ENCODE peak calls at places on chromosomes 13 and 19, in ten cellular contexts. T, V, Y, H, A, P, J, R, C and E are unnamed samples.
A peak's percentile ranks its signal among the peaks of the same experiment; 100 is the strongest.

GRCh38 chr19:33376931-33377557 is 3.5 kb downstream of the CEBPG start:
- DNase-seq in T (no peak), V (no peak), Y (peak; percentile 31), H (peak; percentile 62), A (no peak), P (no peak), J (peak; percentile 41), R (no peak), C (no peak), E (peak; percentile 69)

GRCh38 chr13:73244486-73244885 is 185.7 kb downstream of the KLF5 start:
- DNase-seq in T (no peak), V (no peak), Y (no peak), H (no peak), A (no peak), P (no peak), J (no peak), R (no peak), C (no peak), E (no peak)

GRCh38 chr13:65460136-65460535 is 1770.0 kb downstream of the PCDH9 start:
- DNase-seq in T (no peak), V (peak; percentile 59), Y (no peak), H (no peak), A (no peak), P (no peak), J (no peak), R (no peak), C (no peak), E (no peak)

GRCh38 chr13:113551081-113552000 is 33.2 kb upstream of the TFDP1 start:
- DNase-seq in T (peak; percentile 6), V (no peak), Y (peak; percentile 33), H (no peak), A (peak; percentile 36), P (no peak), J (peak; percentile 15), R (peak; percentile 15), C (no peak), E (no peak)

GRCh38 chr19:41746593-41747227 is 8.6 kb upstream of the CEACAM6 start:
- DNase-seq in T (peak; percentile 70), V (no peak), Y (peak; percentile 80), H (peak; percentile 56), A (no peak), P (peak; percentile 34), J (peak; percentile 73), R (peak; percentile 40), C (no peak), E (no peak)

GRCh38 chr19:44748426-44749254 is at the start of gene BCL3:
- DNase-seq in T (peak; percentile 70), V (no peak), Y (peak; percentile 66), H (peak; percentile 92), A (peak; percentile 80), P (peak; percentile 73), J (peak; percentile 80), R (peak; percentile 76), C (peak; percentile 85), E (no peak)

GRCh38 chr13:26965976-26966375 is 205.4 kb upstream of the GPR12 start:
- DNase-seq in T (peak; percentile 69), V (peak; percentile 92), Y (no peak), H (peak; percentile 51), A (no peak), P (no peak), J (peak; percentile 81), R (no peak), C (peak; percentile 69), E (no peak)

GRCh38 chr13:48000559-48001126 is 430 bp downstream of the SUCLA2 start:
- DNase-seq in T (no peak), V (no peak), Y (no peak), H (peak; percentile 30), A (no peak), P (no peak), J (peak; percentile 27), R (no peak), C (no peak), E (no peak)

GRCh38 chr19:56899943-56900342 is 59.4 kb upstream of the PEG3 start:
- DNase-seq in T (no peak), V (no peak), Y (no peak), H (no peak), A (no peak), P (no peak), J (no peak), R (no peak), C (no peak), E (no peak)

GRCh38 chr19:56900573-56901097 is 60.1 kb upstream of the PEG3 start:
- DNase-seq in T (no peak), V (no peak), Y (no peak), H (no peak), A (no peak), P (no peak), J (no peak), R (no peak), C (no peak), E (no peak)

GRCh38 chr19:56905616-56906015 is 65.1 kb upstream of the PEG3 start:
- DNase-seq in T (no peak), V (no peak), Y (no peak), H (no peak), A (no peak), P (no peak), J (no peak), R (no peak), C (no peak), E (no peak)
- TF ChIP-seq CTCF in T (no peak), V (no peak), Y (no peak), H (no peak), A (no peak), P (no peak), J (no peak), R (no peak), C (no peak), E (no peak)

GRCh38 chr19:14136509-14137281 is at the start of gene ASF1B:
- DNase-seq in T (peak; percentile 99), V (peak; percentile 100), Y (peak; percentile 99), H (peak; percentile 100), A (peak; percentile 99), P (peak; percentile 97), J (peak; percentile 98), R (peak; percentile 98), C (peak; percentile 100), E (peak; percentile 93)

GRCh38 chr19:14135985-14136508 is 342 bp downstream of the ASF1B start:
- DNase-seq in T (no peak), V (no peak), Y (no peak), H (no peak), A (no peak), P (no peak), J (no peak), R (no peak), C (peak; percentile 66), E (no peak)

GRCh38 chr19:14139944-14140343 is 3.6 kb upstream of the ASF1B start:
- DNase-seq in T (no peak), V (no peak), Y (no peak), H (no peak), A (no peak), P (no peak), J (no peak), R (no peak), C (peak; percentile 87), E (no peak)

GRCh38 chr19:14138576-14139265 is 2.3 kb upstream of the ASF1B start:
- DNase-seq in T (no peak), V (no peak), Y (no peak), H (no peak), A (no peak), P (no peak), J (no peak), R (no peak), C (no peak), E (no peak)

GRCh38 chr19:14135355-14135754 is 1.0 kb downstream of the ASF1B start:
- DNase-seq in T (no peak), V (no peak), Y (no peak), H (no peak), A (no peak), P (no peak), J (no peak), R (no peak), C (no peak), E (no peak)
- H3K27ac ChIP-seq in T (no peak overlapping the region), V (no peak overlapping the region), Y (no peak overlapping the region), H (no peak overlapping the region), A (peak overlapping the region; percentile 51), P (no peak overlapping the region), J (no peak overlapping the region), R (no peak overlapping the region), C (no peak overlapping the region), E (no peak overlapping the region)

DNA sequence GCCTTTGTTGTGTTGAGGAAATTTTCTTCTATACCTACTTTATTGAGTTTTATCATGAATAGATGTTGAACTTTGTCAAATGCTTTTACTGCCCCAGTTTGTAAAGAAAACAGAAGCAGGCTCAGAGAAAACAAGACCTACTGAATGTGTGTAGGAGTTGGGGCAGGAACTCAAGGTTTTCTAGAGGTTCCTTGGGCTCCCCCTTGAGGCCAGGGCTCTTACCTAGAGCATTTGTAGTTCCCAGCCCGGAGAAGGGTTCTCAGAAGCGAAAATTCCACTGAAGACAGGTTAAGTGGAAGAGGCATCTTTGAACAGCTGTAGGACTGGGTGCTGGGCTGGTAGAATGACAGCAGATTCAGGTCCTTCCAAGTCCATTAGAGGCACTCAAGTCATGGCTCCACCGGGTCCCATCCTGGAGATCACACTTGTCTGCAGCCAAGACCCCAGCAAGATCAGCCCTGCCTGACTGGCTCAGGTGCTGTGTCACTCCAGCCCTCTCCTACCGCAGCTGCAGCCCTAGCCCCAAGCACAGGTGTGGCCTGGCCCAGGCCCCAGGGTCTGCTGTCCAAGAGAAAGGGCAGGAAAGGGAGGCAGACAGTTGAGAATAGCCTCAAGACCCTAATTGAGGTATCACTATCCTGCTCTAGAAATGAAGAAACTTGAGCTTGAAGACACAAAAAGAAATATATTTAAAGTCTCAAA is 425.5 kb downstream of the PCDH20 start:
- DNase-seq in T (peak; percentile 54), V (no peak), Y (peak; percentile 63), H (no peak), A (no peak), P (no peak), J (peak; percentile 37), R (no peak), C (no peak), E (no peak)
- TF ChIP-seq CTCF in T (peak; percentile 29), V (no peak), Y (peak; percentile 61), H (no peak), A (peak; percentile 49), P (no peak), J (no peak), R (no peak), C (no peak), E (peak; percentile 48)

GRCh38 chr13:75635621-75636338 is at the start of gene LMO7:
- DNase-seq in T (peak; percentile 57), V (no peak), Y (peak; percentile 91), H (peak; percentile 67), A (no peak), P (peak; percentile 33), J (peak; percentile 53), R (peak; percentile 90), C (peak; percentile 74), E (no peak)

GRCh38 chr13:75637101-75637774 is 1.1 kb downstream of the LMO7 start:
- DNase-seq in T (no peak), V (no peak), Y (peak; percentile 70), H (no peak), A (no peak), P (no peak), J (no peak), R (peak; percentile 36), C (no peak), E (no peak)

GRCh38 chr13:75636339-75637095 is 387 bp downstream of the LMO7 start:
- DNase-seq in T (peak; percentile 29), V (no peak), Y (peak; percentile 83), H (peak; percentile 43), A (no peak), P (peak; percentile 33), J (no peak), R (peak; percentile 67), C (peak; percentile 47), E (no peak)

GRCh38 chr13:75633285-75633684 is 2.8 kb upstream of the LMO7 start:
- DNase-seq in T (no peak), V (peak; percentile 72), Y (no peak), H (no peak), A (no peak), P (no peak), J (no peak), R (no peak), C (no peak), E (no peak)

GRCh38 chr13:75635101-75635620 is 969 bp upstream of the LMO7 start:
- DNase-seq in T (no peak), V (no peak), Y (no peak), H (peak; percentile 5), A (no peak), P (no peak), J (no peak), R (no peak), C (no peak), E (no peak)
- H3K27ac ChIP-seq in T (peak overlapping the region; percentile 87), V (peak overlapping the region; percentile 11), Y (no peak overlapping the region), H (peak overlapping the region; percentile 66), A (no peak overlapping the region), P (no peak overlapping the region), J (peak overlapping the region; percentile 79), R (peak overlapping the region; percentile 67), C (no peak overlapping the region), E (no peak overlapping the region)